ENCODE peak calls at places on chromosomes 3 and 15, in nine cellular contexts. One of them, this sample, is unnamed.

GRCh38 chr15:89998141-89998661 is 2.9 kb upstream of the ZNF710 start:
- DNase-seq in CD8-positive, alpha-beta T cell: no peak
- DNase-seq in lung microvascular endothelial cell: peak
- DNase-seq in retina: no peak
- DNase-seq in non-pigmented ciliary epithelial cell: peak
- DNase-seq in Right ventricle myocardium superior: no peak
- DNase-seq in HepG2: peak
- DNase-seq in T-helper 1 cell: no peak
- DNase-seq in AG04450: no peak
- DNase-seq in this sample: no peak

GRCh38 chr3:138082992-138083386 is 32.4 kb downstream of the DZIP1L start:
- DNase-seq in CD8-positive, alpha-beta T cell: no peak
- DNase-seq in T-helper 1 cell: no peak
- DNase-seq in HepG2: no peak
- DNase-seq in Right ventricle myocardium superior: no peak
- DNase-seq in lung microvascular endothelial cell: no peak
- DNase-seq in non-pigmented ciliary epithelial cell: no peak
- DNase-seq in AG04450: no peak
- DNase-seq in retina: no peak
- DNase-seq in this sample: no peak

GRCh38 chr3:122893282-122893681 is 98.4 kb downstream of the SLC49A4 start:
- DNase-seq in Right ventricle myocardium superior: no peak
- DNase-seq in T-helper 1 cell: no peak
- DNase-seq in HepG2: peak
- DNase-seq in retina: no peak
- DNase-seq in AG04450: no peak
- DNase-seq in non-pigmented ciliary epithelial cell: no peak
- DNase-seq in CD8-positive, alpha-beta T cell: no peak
- DNase-seq in lung microvascular endothelial cell: no peak
- DNase-seq in this sample: peak

GRCh38 chr15:71364117-71364584 is 248.9 kb downstream of the THSD4 start:
- DNase-seq in non-pigmented ciliary epithelial cell: no peak
- DNase-seq in AG04450: no peak
- DNase-seq in HepG2: no peak
- DNase-seq in lung microvascular endothelial cell: no peak
- DNase-seq in retina: no peak
- DNase-seq in T-helper 1 cell: no peak
- DNase-seq in CD8-positive, alpha-beta T cell: no peak
- DNase-seq in Right ventricle myocardium superior: no peak
- DNase-seq in this sample: no peak

GRCh38 chr15:99732711-99733267 is 448 bp downstream of the LYSMD4 start:
- DNase-seq in T-helper 1 cell: no peak
- DNase-seq in retina: no peak
- DNase-seq in AG04450: no peak
- DNase-seq in Right ventricle myocardium superior: peak
- DNase-seq in CD8-positive, alpha-beta T cell: no peak
- DNase-seq in HepG2: no peak
- DNase-seq in lung microvascular endothelial cell: peak
- DNase-seq in non-pigmented ciliary epithelial cell: no peak
- DNase-seq in this sample: no peak

GRCh38 chr15:48790716-48791115 is 20.2 kb downstream of the CEP152 start:
- DNase-seq in CD8-positive, alpha-beta T cell: no peak
- DNase-seq in retina: no peak
- DNase-seq in T-helper 1 cell: no peak
- DNase-seq in Right ventricle myocardium superior: no peak
- DNase-seq in lung microvascular endothelial cell: no peak
- DNase-seq in non-pigmented ciliary epithelial cell: no peak
- DNase-seq in AG04450: no peak
- DNase-seq in HepG2: no peak
- DNase-seq in this sample: no peak

GRCh38 chr15:33132722-33133345 is 61.7 kb downstream of the FMN1 start:
- DNase-seq in CD8-positive, alpha-beta T cell: no peak
- DNase-seq in retina: peak
- DNase-seq in AG04450: peak
- DNase-seq in non-pigmented ciliary epithelial cell: no peak
- DNase-seq in T-helper 1 cell: no peak
- DNase-seq in HepG2: peak
- DNase-seq in Right ventricle myocardium superior: no peak
- DNase-seq in lung microvascular endothelial cell: peak
- DNase-seq in this sample: no peak

GRCh38 chr3:83890763-83891135 is 1068.0 kb upstream of the CADM2 start:
- DNase-seq in AG04450: no peak
- DNase-seq in Right ventricle myocardium superior: no peak
- DNase-seq in HepG2: no peak
- DNase-seq in T-helper 1 cell: no peak
- DNase-seq in non-pigmented ciliary epithelial cell: peak
- DNase-seq in retina: no peak
- DNase-seq in lung microvascular endothelial cell: no peak
- DNase-seq in CD8-positive, alpha-beta T cell: no peak
- DNase-seq in this sample: no peak

GRCh38 chr15:64092864-64093626 is 593 bp downstream of the CIAO2A start:
- DNase-seq in lung microvascular endothelial cell: peak
- DNase-seq in non-pigmented ciliary epithelial cell: no peak
- DNase-seq in CD8-positive, alpha-beta T cell: peak
- DNase-seq in HepG2: peak
- DNase-seq in retina: peak
- DNase-seq in Right ventricle myocardium superior: peak
- DNase-seq in T-helper 1 cell: no peak
- DNase-seq in AG04450: no peak
- DNase-seq in this sample: peak

GRCh38 chr3:23735575-23736326 is 70.0 kb upstream of the UBE2E1 start:
- DNase-seq in HepG2: no peak
- DNase-seq in Right ventricle myocardium superior: peak
- DNase-seq in lung microvascular endothelial cell: peak
- DNase-seq in retina: no peak
- DNase-seq in AG04450: no peak
- DNase-seq in T-helper 1 cell: no peak
- DNase-seq in non-pigmented ciliary epithelial cell: no peak
- DNase-seq in CD8-positive, alpha-beta T cell: no peak
- DNase-seq in this sample: no peak

GRCh38 chr15:80823995-80824394 is 44.8 kb downstream of the CEMIP start:
- DNase-seq in retina: no peak
- DNase-seq in non-pigmented ciliary epithelial cell: no peak
- DNase-seq in HepG2: no peak
- DNase-seq in T-helper 1 cell: no peak
- DNase-seq in AG04450: no peak
- DNase-seq in lung microvascular endothelial cell: no peak
- DNase-seq in CD8-positive, alpha-beta T cell: no peak
- DNase-seq in Right ventricle myocardium superior: no peak
- DNase-seq in this sample: no peak

GRCh38 chr3:184075901-184076300 is 21.0 kb upstream of the HTR3E start:
- DNase-seq in T-helper 1 cell: no peak
- DNase-seq in AG04450: no peak
- DNase-seq in retina: no peak
- DNase-seq in non-pigmented ciliary epithelial cell: no peak
- DNase-seq in lung microvascular endothelial cell: no peak
- DNase-seq in HepG2: no peak
- DNase-seq in Right ventricle myocardium superior: no peak
- DNase-seq in CD8-positive, alpha-beta T cell: no peak
- DNase-seq in this sample: no peak

GRCh38 chr15:62584301-62585235 is 419.5 kb upstream of the C2CD4B start:
- DNase-seq in non-pigmented ciliary epithelial cell: no peak
- DNase-seq in T-helper 1 cell: no peak
- DNase-seq in retina: no peak
- DNase-seq in CD8-positive, alpha-beta T cell: no peak
- DNase-seq in HepG2: no peak
- DNase-seq in lung microvascular endothelial cell: no peak
- DNase-seq in Right ventricle myocardium superior: no peak
- DNase-seq in AG04450: no peak
- DNase-seq in this sample: no peak

GRCh38 chr15:90829942-90830440 is 38.4 kb upstream of the FURIN start:
- DNase-seq in AG04450: no peak
- DNase-seq in T-helper 1 cell: no peak
- DNase-seq in retina: no peak
- DNase-seq in non-pigmented ciliary epithelial cell: no peak
- DNase-seq in CD8-positive, alpha-beta T cell: no peak
- DNase-seq in Right ventricle myocardium superior: no peak
- DNase-seq in HepG2: no peak
- DNase-seq in lung microvascular endothelial cell: no peak
- DNase-seq in this sample: peak

GRCh38 chr15:40549894-40550293 is 14.9 kb downstream of the CCDC32 start:
- DNase-seq in retina: no peak
- DNase-seq in HepG2: no peak
- DNase-seq in lung microvascular endothelial cell: peak
- DNase-seq in Right ventricle myocardium superior: peak
- DNase-seq in non-pigmented ciliary epithelial cell: no peak
- DNase-seq in T-helper 1 cell: no peak
- DNase-seq in CD8-positive, alpha-beta T cell: no peak
- DNase-seq in AG04450: no peak
- DNase-seq in this sample: no peak

GRCh38 chr3:14432996-14433572 is 30.7 kb downstream of the SLC6A6 start:
- DNase-seq in lung microvascular endothelial cell: no peak
- DNase-seq in AG04450: no peak
- DNase-seq in CD8-positive, alpha-beta T cell: no peak
- DNase-seq in T-helper 1 cell: no peak
- DNase-seq in retina: no peak
- DNase-seq in Right ventricle myocardium superior: no peak
- DNase-seq in HepG2: no peak
- DNase-seq in non-pigmented ciliary epithelial cell: no peak
- DNase-seq in this sample: no peak

GRCh38 chr3:177150970-177151627 is 46.2 kb downstream of the TBL1XR1 start:
- DNase-seq in HepG2: peak
- DNase-seq in lung microvascular endothelial cell: peak
- DNase-seq in AG04450: peak
- DNase-seq in T-helper 1 cell: no peak
- DNase-seq in non-pigmented ciliary epithelial cell: peak
- DNase-seq in CD8-positive, alpha-beta T cell: no peak
- DNase-seq in Right ventricle myocardium superior: no peak
- DNase-seq in retina: no peak
- DNase-seq in this sample: no peak

GRCh38 chr3:54197509-54197908 is 75.2 kb downstream of the CACNA2D3 start:
- DNase-seq in retina: no peak
- DNase-seq in AG04450: no peak
- DNase-seq in CD8-positive, alpha-beta T cell: no peak
- DNase-seq in T-helper 1 cell: no peak
- DNase-seq in Right ventricle myocardium superior: no peak
- DNase-seq in lung microvascular endothelial cell: no peak
- DNase-seq in non-pigmented ciliary epithelial cell: no peak
- DNase-seq in HepG2: no peak
- DNase-seq in this sample: no peak

GRCh38 chr3:158794936-158795518 is 6.8 kb upstream of the MFSD1 start:
- DNase-seq in non-pigmented ciliary epithelial cell: no peak
- DNase-seq in HepG2: peak
- DNase-seq in retina: no peak
- DNase-seq in Right ventricle myocardium superior: no peak
- DNase-seq in AG04450: no peak
- DNase-seq in CD8-positive, alpha-beta T cell: no peak
- DNase-seq in lung microvascular endothelial cell: peak
- DNase-seq in T-helper 1 cell: no peak
- DNase-seq in this sample: no peak

GRCh38 chr15:75134748-75135147 is 66.9 kb upstream of the C15orf39 start:
- DNase-seq in Right ventricle myocardium superior: no peak
- DNase-seq in CD8-positive, alpha-beta T cell: no peak
- DNase-seq in HepG2: no peak
- DNase-seq in retina: no peak
- DNase-seq in lung microvascular endothelial cell: no peak
- DNase-seq in AG04450: no peak
- DNase-seq in T-helper 1 cell: no peak
- DNase-seq in non-pigmented ciliary epithelial cell: no peak
- DNase-seq in this sample: no peak

GRCh38 chr15:100885116-100885515 is 5.5 kb downstream of the ALDH1A3 start:
- DNase-seq in retina: no peak
- DNase-seq in non-pigmented ciliary epithelial cell: no peak
- DNase-seq in lung microvascular endothelial cell: no peak
- DNase-seq in CD8-positive, alpha-beta T cell: no peak
- DNase-seq in AG04450: no peak
- DNase-seq in T-helper 1 cell: no peak
- DNase-seq in HepG2: no peak
- DNase-seq in Right ventricle myocardium superior: no peak
- DNase-seq in this sample: no peak

GRCh38 chr3:102790742-102791141 is 355.9 kb downstream of the ZPLD1 start:
- DNase-seq in CD8-positive, alpha-beta T cell: no peak
- DNase-seq in HepG2: no peak
- DNase-seq in AG04450: peak
- DNase-seq in T-helper 1 cell: no peak
- DNase-seq in Right ventricle myocardium superior: no peak
- DNase-seq in non-pigmented ciliary epithelial cell: peak
- DNase-seq in lung microvascular endothelial cell: no peak
- DNase-seq in retina: no peak
- DNase-seq in this sample: no peak

GRCh38 chr3:107845355-107846281 is 245.2 kb downstream of the CD47 start:
- DNase-seq in retina: no peak
- DNase-seq in HepG2: no peak
- DNase-seq in non-pigmented ciliary epithelial cell: no peak
- DNase-seq in CD8-positive, alpha-beta T cell: no peak
- DNase-seq in Right ventricle myocardium superior: no peak
- DNase-seq in T-helper 1 cell: no peak
- DNase-seq in AG04450: no peak
- DNase-seq in lung microvascular endothelial cell: no peak
- DNase-seq in this sample: no peak

GRCh38 chr3:10855871-10856662 is 40.0 kb downstream of the SLC6A11 start:
- DNase-seq in T-helper 1 cell: no peak
- DNase-seq in retina: no peak
- DNase-seq in CD8-positive, alpha-beta T cell: no peak
- DNase-seq in HepG2: peak
- DNase-seq in lung microvascular endothelial cell: peak
- DNase-seq in non-pigmented ciliary epithelial cell: no peak
- DNase-seq in Right ventricle myocardium superior: no peak
- DNase-seq in AG04450: no peak
- DNase-seq in this sample: no peak

GRCh38 chr3:186239321-186239720 is 122.7 kb downstream of the DGKG start:
- DNase-seq in lung microvascular endothelial cell: no peak
- DNase-seq in T-helper 1 cell: no peak
- DNase-seq in HepG2: no peak
- DNase-seq in CD8-positive, alpha-beta T cell: no peak
- DNase-seq in Right ventricle myocardium superior: no peak
- DNase-seq in retina: no peak
- DNase-seq in AG04450: no peak
- DNase-seq in non-pigmented ciliary epithelial cell: no peak
- DNase-seq in this sample: no peak

GRCh38 chr15:69107025-69107620 is 53.3 kb upstream of the GLCE start:
- DNase-seq in T-helper 1 cell: no peak
- DNase-seq in lung microvascular endothelial cell: no peak
- DNase-seq in Right ventricle myocardium superior: no peak
- DNase-seq in non-pigmented ciliary epithelial cell: no peak
- DNase-seq in AG04450: no peak
- DNase-seq in retina: no peak
- DNase-seq in CD8-positive, alpha-beta T cell: no peak
- DNase-seq in HepG2: no peak
- DNase-seq in this sample: no peak

GRCh38 chr3:85148056-85148455 is 189.3 kb downstream of the CADM2 start:
- DNase-seq in T-helper 1 cell: no peak
- DNase-seq in HepG2: no peak
- DNase-seq in lung microvascular endothelial cell: no peak
- DNase-seq in non-pigmented ciliary epithelial cell: no peak
- DNase-seq in retina: peak
- DNase-seq in CD8-positive, alpha-beta T cell: no peak
- DNase-seq in AG04450: no peak
- DNase-seq in Right ventricle myocardium superior: no peak
- DNase-seq in this sample: no peak

GRCh38 chr15:88476635-88477038 is 9.1 kb downstream of the MRPS11 start:
- DNase-seq in T-helper 1 cell: no peak
- DNase-seq in CD8-positive, alpha-beta T cell: no peak
- DNase-seq in Right ventricle myocardium superior: no peak
- DNase-seq in retina: peak
- DNase-seq in non-pigmented ciliary epithelial cell: no peak
- DNase-seq in HepG2: peak
- DNase-seq in AG04450: peak
- DNase-seq in lung microvascular endothelial cell: peak
- DNase-seq in this sample: no peak

GRCh38 chr3:152658977-152659376 is 176.0 kb upstream of the P2RY1 start:
- DNase-seq in Right ventricle myocardium superior: no peak
- DNase-seq in T-helper 1 cell: no peak
- DNase-seq in lung microvascular endothelial cell: no peak
- DNase-seq in CD8-positive, alpha-beta T cell: no peak
- DNase-seq in HepG2: no peak
- DNase-seq in retina: no peak
- DNase-seq in AG04450: no peak
- DNase-seq in non-pigmented ciliary epithelial cell: no peak
- DNase-seq in this sample: no peak

GRCh38 chr3:59425371-59425770 is 375.5 kb upstream of the CFAP20DC start:
- DNase-seq in T-helper 1 cell: no peak
- DNase-seq in HepG2: peak
- DNase-seq in non-pigmented ciliary epithelial cell: peak
- DNase-seq in retina: no peak
- DNase-seq in Right ventricle myocardium superior: no peak
- DNase-seq in AG04450: peak
- DNase-seq in CD8-positive, alpha-beta T cell: no peak
- DNase-seq in lung microvascular endothelial cell: no peak
- DNase-seq in this sample: no peak

This sample was measured in activated CD4-positive, alpha-beta memory T cell treated with anti-CD3 and anti-CD28 coated beads, Interleukin-2, amount 10 ng/mL, durations not matched to agents 7 days and 5 days.